ENCODE peak calls at places on chromosomes 4 and X, in seven cellular contexts. E is psoas muscle; J is left lung; K is CD8-positive, alpha-beta T cell; Q is Panc1; Y is DND-41; O is A549. N is an unnamed sample. For H3K4me1, the result is how much of the 10 kb centered on the place peaks cover.

GRCh38 chr4:138775485-138775884 is 240.1 kb upstream of the NOCT start:
- ATAC-seq in E (no peak), J (no peak), K (no peak), Q (no peak), Y (no peak), O (no peak), N (no peak)

GRCh38 chr4:6044805-6045204 is 26.6 kb upstream of the C4orf50 start:
- ATAC-seq in E (no peak), J (no peak), K (no peak), Q (no peak), Y (no peak), O (no peak), N (no peak)

GRCh38 chrX:40173662-40174593 is 76.2 kb upstream of the BCOR start:
- ATAC-seq in E (no peak), J (peak), K (no peak), Q (peak), Y (no peak), O (no peak), N (no peak)

GRCh38 chrX:40132751-40133150 is 35.0 kb upstream of the BCOR start:
- ATAC-seq in E (peak), J (peak), K (no peak), Q (no peak), Y (no peak), O (peak), N (peak)

GRCh38 chr4:165203541-165204461 is 3.6 kb upstream of the KLHL2 start:
- ATAC-seq in E (no peak), J (no peak), K (no peak), Q (no peak), Y (no peak), O (no peak), N (no peak)

GRCh38 chr4:86831262-86832090 is 17.7 kb downstream of the SLC10A6 start:
- ATAC-seq in E (no peak), J (peak), K (no peak), Q (no peak), Y (no peak), O (peak), N (peak)

GRCh38 chrX:19789376-19789775 is 98.0 kb downstream of the SH3KBP1 start:
- ATAC-seq in E (no peak), J (no peak), K (no peak), Q (no peak), Y (no peak), O (no peak), N (no peak)

GRCh38 chr4:164807611-164808010 is 53.7 kb downstream of the SMIM31 start:
- ATAC-seq in E (no peak), J (peak), K (no peak), Q (no peak), Y (no peak), O (no peak), N (no peak)

GRCh38 chr4:20194079-20195013 is 57.4 kb upstream of the SLIT2 start:
- ATAC-seq in E (no peak), J (peak), K (no peak), Q (no peak), Y (no peak), O (no peak), N (peak)

GRCh38 chrX:119234931-119235555 is 1.0 kb upstream of the PGRMC1 start:
- ATAC-seq in E (no peak), J (no peak), K (no peak), Q (no peak), Y (no peak), O (no peak), N (no peak)

GRCh38 chrX:91039777-91040176 is 394.9 kb upstream of the PABPC5 start:
- ATAC-seq in E (no peak), J (peak), K (no peak), Q (no peak), Y (no peak), O (no peak), N (no peak)

GRCh38 chr4:94603170-94603747 is 151.5 kb downstream of the PDLIM5 start:
- ATAC-seq in E (peak), J (peak), K (no peak), Q (no peak), Y (no peak), O (peak), N (no peak)

GRCh38 chr4:153778383-153778782 is 10.5 kb downstream of the SFRP2 start:
- ATAC-seq in E (no peak), J (no peak), K (no peak), Q (no peak), Y (no peak), O (no peak), N (no peak)

GRCh38 chr4:22906046-22906445 is 213.3 kb downstream of the GBA3 start:
- ATAC-seq in E (no peak), J (no peak), K (no peak), Q (no peak), Y (no peak), O (no peak), N (no peak)

GRCh38 chrX:150119323-150119722 is 181.0 kb upstream of the EOLA2 start:
- ATAC-seq in E (no peak), J (no peak), K (no peak), Q (no peak), Y (no peak), O (no peak), N (no peak)

GRCh38 chr4:157674699-157675098 is 454.2 kb downstream of the GRIA2 start:
- ATAC-seq in E (no peak), J (no peak), K (no peak), Q (no peak), Y (no peak), O (no peak), N (no peak)

DNA sequence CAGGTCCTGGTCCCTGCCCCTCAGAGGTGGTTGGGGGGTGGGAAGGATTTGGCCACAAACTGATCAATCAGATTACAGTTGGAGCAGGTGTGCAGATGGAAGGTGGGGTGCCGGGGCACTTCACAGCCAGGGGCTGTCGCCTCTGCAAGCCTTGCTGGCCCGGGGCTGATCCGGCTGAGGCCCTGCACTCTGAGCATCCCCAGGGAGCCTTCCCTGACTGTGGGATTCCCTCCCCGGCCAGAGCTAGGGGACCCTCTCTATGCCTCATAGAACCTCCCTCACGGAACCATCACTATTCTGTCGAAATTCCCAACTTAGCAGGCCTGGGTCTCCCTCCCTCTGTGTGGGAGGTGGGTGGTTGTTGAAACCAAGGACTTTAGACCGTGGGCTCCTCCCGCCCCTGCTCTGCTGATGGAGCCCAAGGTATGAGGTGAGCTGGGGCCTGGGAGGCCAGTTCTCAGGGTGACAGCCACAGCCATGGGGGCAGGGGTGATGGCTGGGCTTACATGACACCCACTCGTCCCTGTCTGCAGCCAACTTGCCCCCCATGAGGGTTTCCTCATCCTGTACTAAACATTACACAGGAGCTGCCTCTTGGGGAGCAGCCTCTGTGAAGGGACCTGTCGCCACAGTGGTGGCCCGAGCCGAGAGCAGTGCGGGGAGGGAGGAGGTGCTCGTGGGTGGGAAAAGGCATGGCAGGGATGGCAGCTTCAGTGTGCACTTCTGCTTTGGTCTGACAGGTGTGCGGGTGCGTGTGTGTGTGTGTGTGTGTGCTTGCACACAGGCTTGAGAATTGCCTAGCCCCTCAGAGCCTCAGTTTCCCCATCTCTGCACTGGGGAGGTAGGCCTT is 3.7 kb downstream of the SH3TC1 start:
- ATAC-seq in E (no peak), J (no peak), K (no peak), Q (no peak), Y (no peak), O (no peak), N (no peak)
- H3K4me1 ChIP-seq in E (under half), J (half or more), K (half or more), Q (under half), Y (half or more), O (under half), N (under half)

GRCh38 chr4:146494143-146494542 is 27.6 kb downstream of the SLC10A7 start:
- ATAC-seq in E (no peak), J (no peak), K (no peak), Q (no peak), Y (no peak), O (no peak), N (no peak)

GRCh38 chr4:146500216-146500615 is 21.5 kb downstream of the SLC10A7 start:
- ATAC-seq in E (no peak), J (no peak), K (no peak), Q (no peak), Y (no peak), O (no peak), N (no peak)

GRCh38 chr4:146490106-146490505 is 31.6 kb downstream of the SLC10A7 start:
- ATAC-seq in E (no peak), J (no peak), K (no peak), Q (no peak), Y (no peak), O (no peak), N (no peak)

GRCh38 chr4:146495277-146495676 is 26.5 kb downstream of the SLC10A7 start:
- ATAC-seq in E (no peak), J (no peak), K (no peak), Q (no peak), Y (no peak), O (no peak), N (no peak)
- H3K4me1 ChIP-seq in E (under half), J (under half), K (under half), Q (under half), Y (under half), O (under half), N (under half)

GRCh38 chr4:3654036-3654807 is 112.0 kb upstream of the ADRA2C start:
- ATAC-seq in E (no peak), J (no peak), K (no peak), Q (no peak), Y (no peak), O (no peak), N (no peak)
- H3K4me1 ChIP-seq in E (under half), J (under half), K (under half), Q (under half), Y (under half), O (under half), N (under half)

DNA sequence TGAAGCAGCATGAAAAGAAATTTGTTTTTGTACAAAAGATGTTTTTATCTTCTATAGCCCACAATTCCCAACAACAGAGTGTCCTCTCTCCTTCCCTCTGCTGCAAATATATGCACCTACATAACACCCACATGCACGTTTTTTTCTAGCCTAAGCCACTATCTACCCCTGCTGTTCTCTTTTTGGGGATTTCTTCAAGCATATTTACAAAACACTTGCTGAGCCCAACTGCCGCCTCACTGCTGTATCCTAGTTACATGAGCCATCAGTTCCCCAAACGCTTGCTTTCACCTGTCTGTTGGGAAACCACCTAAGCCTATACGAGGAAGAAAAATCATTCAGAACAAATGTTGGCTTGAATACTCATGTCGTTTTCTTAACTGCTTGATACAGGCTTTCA is 127.2 kb downstream of the CHRNA9 start:
- ATAC-seq in E (no peak), J (peak), K (no peak), Q (no peak), Y (no peak), O (no peak), N (no peak)
- H3K4me1 ChIP-seq in E (under half), J (under half), K (under half), Q (under half), Y (under half), O (under half), N (under half)

GRCh38 chr4:83150563-83151330 is 36.2 kb upstream of the PLAC8 start:
- ATAC-seq in E (no peak), J (no peak), K (no peak), Q (peak), Y (no peak), O (no peak), N (no peak)
- H3K4me1 ChIP-seq in E (under half), J (under half), K (under half), Q (under half), Y (under half), O (under half), N (under half)

GRCh38 chr4:77001907-77002306 is 52.4 kb downstream of the SEPTIN11 start:
- ATAC-seq in E (peak), J (peak), K (no peak), Q (no peak), Y (no peak), O (no peak), N (peak)

GRCh38 chr4:77006753-77007355 is 57.3 kb downstream of the SEPTIN11 start:
- ATAC-seq in E (no peak), J (peak), K (no peak), Q (no peak), Y (no peak), O (no peak), N (no peak)

GRCh38 chr4:77002321-77002720 is 52.8 kb downstream of the SEPTIN11 start:
- ATAC-seq in E (peak), J (peak), K (no peak), Q (no peak), Y (no peak), O (no peak), N (no peak)

GRCh38 chr4:77003400-77003799 is 53.8 kb downstream of the SEPTIN11 start:
- ATAC-seq in E (no peak), J (no peak), K (no peak), Q (no peak), Y (no peak), O (no peak), N (no peak)

GRCh38 chr4:77002721-77003120 is 53.2 kb downstream of the SEPTIN11 start:
- ATAC-seq in E (peak), J (no peak), K (no peak), Q (no peak), Y (no peak), O (no peak), N (no peak)
- H3K4me1 ChIP-seq in E (under half), J (under half), K (under half), Q (under half), Y (under half), O (under half), N (under half)

GRCh38 chr4:147288512-147288911 is 192.4 kb upstream of the EDNRA start:
- ATAC-seq in E (no peak), J (no peak), K (no peak), Q (no peak), Y (no peak), O (no peak), N (no peak)
- H3K4me1 ChIP-seq in E (under half), J (under half), K (under half), Q (under half), Y (under half), O (under half), N (under half)

GRCh38 chrX:15207384-15207783 is 62.5 kb downstream of the ASB9 start:
- ATAC-seq in E (no peak), J (no peak), K (no peak), Q (no peak), Y (no peak), O (no peak), N (no peak)
- H3K4me1 ChIP-seq in E (under half), J (under half), K (under half), Q (under half), Y (under half), O (under half), N (under half)

DNA sequence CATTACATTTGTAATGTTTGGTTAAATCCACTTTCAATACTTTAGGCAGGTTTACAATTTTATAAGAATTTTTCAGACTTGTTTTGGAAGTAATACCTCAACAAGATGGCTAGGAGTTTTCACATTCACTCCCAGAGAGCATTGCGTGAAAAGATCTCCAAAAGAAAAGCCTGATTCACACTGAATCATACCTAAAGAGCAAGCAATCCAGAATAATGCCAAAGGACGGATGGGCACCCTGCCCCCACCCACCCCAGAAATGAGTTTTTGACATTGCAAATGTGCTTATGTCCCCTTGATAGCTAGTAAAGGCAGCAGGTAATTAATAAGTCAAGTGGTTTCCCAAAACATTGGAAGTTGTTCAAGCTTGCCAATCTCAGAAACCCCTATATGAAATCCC is 557.7 kb upstream of the TENM3 start:
- ATAC-seq in E (no peak), J (no peak), K (no peak), Q (no peak), Y (no peak), O (no peak), N (no peak)
- H3K4me1 ChIP-seq in E (under half), J (under half), K (under half), Q (under half), Y (under half), O (under half), N (under half)